ENCODE peak calls at places on chromosomes 13 and 19, in eight cellular contexts. One of them, this sample, is unnamed.

GRCh38 chr19:42511340-42511739 is 16.9 kb downstream of the CEACAM1 start:
- DNase-seq in foreskin keratinocyte: no peak
- DNase-seq in stomach: no peak
- DNase-seq in HT-29: no peak
- DNase-seq in psoas muscle: no peak
- DNase-seq in neuronal stem cell: no peak
- DNase-seq in dermis microvascular lymphatic vessel endothelial cell: no peak
- DNase-seq in stimulated activated CD4-positive, alpha-beta T cell treated with anti-CD3 and anti-CD28 coated beads, Interleukin-1b, Interleukin-23, amount 100 ng/mL, for 1 hour: no peak
- DNase-seq in this sample: no peak

GRCh38 chr19:47106819-47107200 is 6.8 kb downstream of the ZC3H4 start:
- DNase-seq in psoas muscle: no peak
- DNase-seq in dermis microvascular lymphatic vessel endothelial cell: no peak
- DNase-seq in HT-29: peak
- DNase-seq in stimulated activated CD4-positive, alpha-beta T cell treated with anti-CD3 and anti-CD28 coated beads, Interleukin-1b, Interleukin-23, amount 100 ng/mL, for 1 hour: no peak
- DNase-seq in stomach: no peak
- DNase-seq in foreskin keratinocyte: no peak
- DNase-seq in neuronal stem cell: no peak
- DNase-seq in this sample: no peak

GRCh38 chr19:12789098-12789903 is 2.0 kb upstream of the JUNB start:
- DNase-seq in dermis microvascular lymphatic vessel endothelial cell: peak
- DNase-seq in stomach: no peak
- DNase-seq in neuronal stem cell: no peak
- DNase-seq in HT-29: peak
- DNase-seq in stimulated activated CD4-positive, alpha-beta T cell treated with anti-CD3 and anti-CD28 coated beads, Interleukin-1b, Interleukin-23, amount 100 ng/mL, for 1 hour: no peak
- DNase-seq in psoas muscle: no peak
- DNase-seq in foreskin keratinocyte: peak
- DNase-seq in this sample: no peak

GRCh38 chr19:4369109-4369887 is 25.9 kb downstream of the MPND start:
- DNase-seq in stimulated activated CD4-positive, alpha-beta T cell treated with anti-CD3 and anti-CD28 coated beads, Interleukin-1b, Interleukin-23, amount 100 ng/mL, for 1 hour: peak
- DNase-seq in stomach: peak
- DNase-seq in HT-29: peak
- DNase-seq in neuronal stem cell: no peak
- DNase-seq in psoas muscle: peak
- DNase-seq in foreskin keratinocyte: peak
- DNase-seq in dermis microvascular lymphatic vessel endothelial cell: peak
- DNase-seq in this sample: peak

GRCh38 chr19:48490980-48491792 is 20.4 kb downstream of the LMTK3 start:
- DNase-seq in dermis microvascular lymphatic vessel endothelial cell: no peak
- DNase-seq in psoas muscle: no peak
- DNase-seq in HT-29: peak
- DNase-seq in stomach: peak
- DNase-seq in foreskin keratinocyte: no peak
- DNase-seq in stimulated activated CD4-positive, alpha-beta T cell treated with anti-CD3 and anti-CD28 coated beads, Interleukin-1b, Interleukin-23, amount 100 ng/mL, for 1 hour: peak
- DNase-seq in neuronal stem cell: no peak
- DNase-seq in this sample: peak

GRCh38 chr19:49398001-49398615 is 10.1 kb downstream of the KASH5 start:
- DNase-seq in stimulated activated CD4-positive, alpha-beta T cell treated with anti-CD3 and anti-CD28 coated beads, Interleukin-1b, Interleukin-23, amount 100 ng/mL, for 1 hour: no peak
- DNase-seq in dermis microvascular lymphatic vessel endothelial cell: no peak
- DNase-seq in neuronal stem cell: no peak
- DNase-seq in foreskin keratinocyte: no peak
- DNase-seq in HT-29: no peak
- DNase-seq in psoas muscle: no peak
- DNase-seq in stomach: no peak
- DNase-seq in this sample: no peak

GRCh38 chr19:5048091-5048726 is 79.3 kb downstream of the KDM4B start:
- DNase-seq in stomach: peak
- DNase-seq in HT-29: peak
- DNase-seq in dermis microvascular lymphatic vessel endothelial cell: peak
- DNase-seq in neuronal stem cell: peak
- DNase-seq in psoas muscle: peak
- DNase-seq in stimulated activated CD4-positive, alpha-beta T cell treated with anti-CD3 and anti-CD28 coated beads, Interleukin-1b, Interleukin-23, amount 100 ng/mL, for 1 hour: no peak
- DNase-seq in foreskin keratinocyte: peak
- DNase-seq in this sample: peak

GRCh38 chr13:20489185-20489820 is 36.4 kb downstream of the CRYL1 start:
- DNase-seq in dermis microvascular lymphatic vessel endothelial cell: no peak
- DNase-seq in stomach: peak
- DNase-seq in stimulated activated CD4-positive, alpha-beta T cell treated with anti-CD3 and anti-CD28 coated beads, Interleukin-1b, Interleukin-23, amount 100 ng/mL, for 1 hour: no peak
- DNase-seq in psoas muscle: no peak
- DNase-seq in HT-29: peak
- DNase-seq in neuronal stem cell: peak
- DNase-seq in foreskin keratinocyte: no peak
- DNase-seq in this sample: peak

GRCh38 chr13:75762066-75762937 is 126.2 kb downstream of the LMO7 start:
- DNase-seq in dermis microvascular lymphatic vessel endothelial cell: no peak
- DNase-seq in stomach: peak
- DNase-seq in HT-29: peak
- DNase-seq in psoas muscle: no peak
- DNase-seq in stimulated activated CD4-positive, alpha-beta T cell treated with anti-CD3 and anti-CD28 coated beads, Interleukin-1b, Interleukin-23, amount 100 ng/mL, for 1 hour: no peak
- DNase-seq in neuronal stem cell: no peak
- DNase-seq in foreskin keratinocyte: peak
- DNase-seq in this sample: no peak

GRCh38 chr19:18932216-18932841 is 8.7 kb downstream of the HOMER3 start:
- DNase-seq in psoas muscle: peak
- DNase-seq in HT-29: peak
- DNase-seq in neuronal stem cell: peak
- DNase-seq in dermis microvascular lymphatic vessel endothelial cell: peak
- DNase-seq in foreskin keratinocyte: peak
- DNase-seq in stimulated activated CD4-positive, alpha-beta T cell treated with anti-CD3 and anti-CD28 coated beads, Interleukin-1b, Interleukin-23, amount 100 ng/mL, for 1 hour: peak
- DNase-seq in stomach: peak
- DNase-seq in this sample: peak

GRCh38 chr19:45455707-45456499 is 11.9 kb upstream of the FOSB start:
- DNase-seq in HT-29: peak
- DNase-seq in neuronal stem cell: no peak
- DNase-seq in stimulated activated CD4-positive, alpha-beta T cell treated with anti-CD3 and anti-CD28 coated beads, Interleukin-1b, Interleukin-23, amount 100 ng/mL, for 1 hour: peak
- DNase-seq in psoas muscle: peak
- DNase-seq in foreskin keratinocyte: peak
- DNase-seq in dermis microvascular lymphatic vessel endothelial cell: peak
- DNase-seq in stomach: peak
- DNase-seq in this sample: peak

GRCh38 chr19:17406039-17406886 is 833 bp upstream of the BST2 start:
- DNase-seq in neuronal stem cell: no peak
- DNase-seq in foreskin keratinocyte: no peak
- DNase-seq in dermis microvascular lymphatic vessel endothelial cell: peak
- DNase-seq in stimulated activated CD4-positive, alpha-beta T cell treated with anti-CD3 and anti-CD28 coated beads, Interleukin-1b, Interleukin-23, amount 100 ng/mL, for 1 hour: no peak
- DNase-seq in stomach: no peak
- DNase-seq in HT-29: no peak
- DNase-seq in psoas muscle: no peak
- DNase-seq in this sample: peak

GRCh38 chr13:79409828-79410227 is 3.8 kb upstream of the RBM26 start:
- DNase-seq in HT-29: no peak
- DNase-seq in stimulated activated CD4-positive, alpha-beta T cell treated with anti-CD3 and anti-CD28 coated beads, Interleukin-1b, Interleukin-23, amount 100 ng/mL, for 1 hour: no peak
- DNase-seq in psoas muscle: no peak
- DNase-seq in neuronal stem cell: no peak
- DNase-seq in foreskin keratinocyte: no peak
- DNase-seq in dermis microvascular lymphatic vessel endothelial cell: no peak
- DNase-seq in stomach: no peak
- DNase-seq in this sample: no peak

GRCh38 chr13:46149272-46150133 is 32.5 kb downstream of the LCP1 start:
- DNase-seq in psoas muscle: no peak
- DNase-seq in foreskin keratinocyte: peak
- DNase-seq in stimulated activated CD4-positive, alpha-beta T cell treated with anti-CD3 and anti-CD28 coated beads, Interleukin-1b, Interleukin-23, amount 100 ng/mL, for 1 hour: no peak
- DNase-seq in dermis microvascular lymphatic vessel endothelial cell: no peak
- DNase-seq in HT-29: no peak
- DNase-seq in neuronal stem cell: no peak
- DNase-seq in stomach: no peak
- DNase-seq in this sample: no peak

GRCh38 chr19:2394669-2395292 is 32.6 kb downstream of the TIMM13 start:
- DNase-seq in stimulated activated CD4-positive, alpha-beta T cell treated with anti-CD3 and anti-CD28 coated beads, Interleukin-1b, Interleukin-23, amount 100 ng/mL, for 1 hour: no peak
- DNase-seq in HT-29: peak
- DNase-seq in foreskin keratinocyte: no peak
- DNase-seq in psoas muscle: no peak
- DNase-seq in neuronal stem cell: no peak
- DNase-seq in dermis microvascular lymphatic vessel endothelial cell: no peak
- DNase-seq in stomach: no peak
- DNase-seq in this sample: peak

GRCh38 chr13:106230450-106230849 is 305.0 kb downstream of the EFNB2 start:
- DNase-seq in neuronal stem cell: no peak
- DNase-seq in stomach: no peak
- DNase-seq in stimulated activated CD4-positive, alpha-beta T cell treated with anti-CD3 and anti-CD28 coated beads, Interleukin-1b, Interleukin-23, amount 100 ng/mL, for 1 hour: no peak
- DNase-seq in dermis microvascular lymphatic vessel endothelial cell: peak
- DNase-seq in foreskin keratinocyte: peak
- DNase-seq in psoas muscle: no peak
- DNase-seq in HT-29: peak
- DNase-seq in this sample: no peak

GRCh38 chr19:50547385-50548190 is 20.6 kb downstream of the LRRC4B start:
- DNase-seq in foreskin keratinocyte: no peak
- DNase-seq in psoas muscle: no peak
- DNase-seq in stimulated activated CD4-positive, alpha-beta T cell treated with anti-CD3 and anti-CD28 coated beads, Interleukin-1b, Interleukin-23, amount 100 ng/mL, for 1 hour: no peak
- DNase-seq in stomach: no peak
- DNase-seq in HT-29: no peak
- DNase-seq in dermis microvascular lymphatic vessel endothelial cell: no peak
- DNase-seq in neuronal stem cell: no peak
- DNase-seq in this sample: no peak

GRCh38 chr19:31372245-31372781 is 23.1 kb upstream of the TSHZ3 start:
- DNase-seq in stomach: no peak
- DNase-seq in foreskin keratinocyte: no peak
- DNase-seq in neuronal stem cell: no peak
- DNase-seq in psoas muscle: no peak
- DNase-seq in dermis microvascular lymphatic vessel endothelial cell: no peak
- DNase-seq in stimulated activated CD4-positive, alpha-beta T cell treated with anti-CD3 and anti-CD28 coated beads, Interleukin-1b, Interleukin-23, amount 100 ng/mL, for 1 hour: no peak
- DNase-seq in HT-29: no peak
- DNase-seq in this sample: no peak

GRCh38 chr13:34869737-34870136 is 72.3 kb upstream of the NBEA start:
- DNase-seq in stomach: no peak
- DNase-seq in psoas muscle: no peak
- DNase-seq in dermis microvascular lymphatic vessel endothelial cell: no peak
- DNase-seq in HT-29: no peak
- DNase-seq in foreskin keratinocyte: no peak
- DNase-seq in stimulated activated CD4-positive, alpha-beta T cell treated with anti-CD3 and anti-CD28 coated beads, Interleukin-1b, Interleukin-23, amount 100 ng/mL, for 1 hour: no peak
- DNase-seq in neuronal stem cell: no peak
- DNase-seq in this sample: no peak

GRCh38 chr13:112248909-112249592 is 127.1 kb upstream of the SPACA7 start:
- DNase-seq in foreskin keratinocyte: no peak
- DNase-seq in HT-29: no peak
- DNase-seq in stimulated activated CD4-positive, alpha-beta T cell treated with anti-CD3 and anti-CD28 coated beads, Interleukin-1b, Interleukin-23, amount 100 ng/mL, for 1 hour: no peak
- DNase-seq in dermis microvascular lymphatic vessel endothelial cell: no peak
- DNase-seq in neuronal stem cell: no peak
- DNase-seq in stomach: no peak
- DNase-seq in psoas muscle: no peak
- DNase-seq in this sample: no peak

GRCh38 chr19:1468274-1469199 is 10.5 kb downstream of the C19orf25 start:
- DNase-seq in psoas muscle: peak
- DNase-seq in dermis microvascular lymphatic vessel endothelial cell: no peak
- DNase-seq in foreskin keratinocyte: peak
- DNase-seq in HT-29: no peak
- DNase-seq in stomach: no peak
- DNase-seq in stimulated activated CD4-positive, alpha-beta T cell treated with anti-CD3 and anti-CD28 coated beads, Interleukin-1b, Interleukin-23, amount 100 ng/mL, for 1 hour: no peak
- DNase-seq in neuronal stem cell: no peak
- DNase-seq in this sample: no peak

GRCh38 chr19:2933490-2933910 is 11.3 kb downstream of the ZNF77 start:
- DNase-seq in dermis microvascular lymphatic vessel endothelial cell: no peak
- DNase-seq in foreskin keratinocyte: no peak
- DNase-seq in HT-29: no peak
- DNase-seq in stomach: no peak
- DNase-seq in neuronal stem cell: no peak
- DNase-seq in psoas muscle: no peak
- DNase-seq in stimulated activated CD4-positive, alpha-beta T cell treated with anti-CD3 and anti-CD28 coated beads, Interleukin-1b, Interleukin-23, amount 100 ng/mL, for 1 hour: no peak
- DNase-seq in this sample: no peak

GRCh38 chr19:22603518-22604440 is 30.3 kb upstream of the ZNF492 start:
- DNase-seq in neuronal stem cell: no peak
- DNase-seq in HT-29: no peak
- DNase-seq in dermis microvascular lymphatic vessel endothelial cell: no peak
- DNase-seq in foreskin keratinocyte: no peak
- DNase-seq in stimulated activated CD4-positive, alpha-beta T cell treated with anti-CD3 and anti-CD28 coated beads, Interleukin-1b, Interleukin-23, amount 100 ng/mL, for 1 hour: no peak
- DNase-seq in stomach: no peak
- DNase-seq in psoas muscle: no peak
- DNase-seq in this sample: no peak

GRCh38 chr19:52171321-52172169 is at the start of gene ZNF836:
- DNase-seq in psoas muscle: peak
- DNase-seq in neuronal stem cell: peak
- DNase-seq in dermis microvascular lymphatic vessel endothelial cell: peak
- DNase-seq in HT-29: peak
- DNase-seq in foreskin keratinocyte: peak
- DNase-seq in stomach: peak
- DNase-seq in stimulated activated CD4-positive, alpha-beta T cell treated with anti-CD3 and anti-CD28 coated beads, Interleukin-1b, Interleukin-23, amount 100 ng/mL, for 1 hour: peak
- DNase-seq in this sample: peak

GRCh38 chr19:277131-277530 is 14.1 kb downstream of the PLPP2 start:
- DNase-seq in neuronal stem cell: no peak
- DNase-seq in foreskin keratinocyte: no peak
- DNase-seq in stimulated activated CD4-positive, alpha-beta T cell treated with anti-CD3 and anti-CD28 coated beads, Interleukin-1b, Interleukin-23, amount 100 ng/mL, for 1 hour: no peak
- DNase-seq in stomach: no peak
- DNase-seq in psoas muscle: no peak
- DNase-seq in HT-29: no peak
- DNase-seq in dermis microvascular lymphatic vessel endothelial cell: no peak
- DNase-seq in this sample: no peak

GRCh38 chr19:10289836-10290438 is at the start of gene ICAM5:
- DNase-seq in HT-29: no peak
- DNase-seq in psoas muscle: no peak
- DNase-seq in dermis microvascular lymphatic vessel endothelial cell: no peak
- DNase-seq in stimulated activated CD4-positive, alpha-beta T cell treated with anti-CD3 and anti-CD28 coated beads, Interleukin-1b, Interleukin-23, amount 100 ng/mL, for 1 hour: no peak
- DNase-seq in foreskin keratinocyte: no peak
- DNase-seq in neuronal stem cell: no peak
- DNase-seq in stomach: no peak
- DNase-seq in this sample: peak

GRCh38 chr19:40231544-40232424 is 5.3 kb upstream of the CCNP start:
- DNase-seq in foreskin keratinocyte: no peak
- DNase-seq in dermis microvascular lymphatic vessel endothelial cell: peak
- DNase-seq in neuronal stem cell: no peak
- DNase-seq in HT-29: no peak
- DNase-seq in psoas muscle: no peak
- DNase-seq in stimulated activated CD4-positive, alpha-beta T cell treated with anti-CD3 and anti-CD28 coated beads, Interleukin-1b, Interleukin-23, amount 100 ng/mL, for 1 hour: no peak
- DNase-seq in stomach: no peak
- DNase-seq in this sample: no peak

GRCh38 chr13:113500530-113501265 is 10.2 kb upstream of the DCUN1D2 start:
- DNase-seq in stomach: no peak
- DNase-seq in neuronal stem cell: no peak
- DNase-seq in foreskin keratinocyte: no peak
- DNase-seq in stimulated activated CD4-positive, alpha-beta T cell treated with anti-CD3 and anti-CD28 coated beads, Interleukin-1b, Interleukin-23, amount 100 ng/mL, for 1 hour: no peak
- DNase-seq in psoas muscle: no peak
- DNase-seq in dermis microvascular lymphatic vessel endothelial cell: no peak
- DNase-seq in HT-29: no peak
- DNase-seq in this sample: no peak

GRCh38 chr19:47427241-47428176 is 8.2 kb upstream of the MEIS3 start:
- DNase-seq in dermis microvascular lymphatic vessel endothelial cell: peak
- DNase-seq in psoas muscle: no peak
- DNase-seq in HT-29: peak
- DNase-seq in stimulated activated CD4-positive, alpha-beta T cell treated with anti-CD3 and anti-CD28 coated beads, Interleukin-1b, Interleukin-23, amount 100 ng/mL, for 1 hour: peak
- DNase-seq in neuronal stem cell: peak
- DNase-seq in stomach: peak
- DNase-seq in foreskin keratinocyte: peak
- DNase-seq in this sample: peak